ENCODE peak calls at places on chromosomes 6 and 20, in nine cellular contexts. J is IMR-90; P is psoas muscle; S is CD8-positive, alpha-beta T cell; E is endothelial cell of umbilical vein; M is GM13976; O is A549; L is neural crest cell; X is progenitor cell of endocrine pancreas. H is an unnamed sample.
A peak's percentile ranks its signal among the peaks of the same experiment; 100 is the strongest.

GRCh38 chr20:38460040-38460623 is 12.5 kb upstream of the RALGAPB start:
- DNase-seq in J (peak; percentile 81), P (no peak), S (no peak), E (peak; percentile 87), M (no peak), O (peak; percentile 66), L (no peak), X (no peak), H (no peak)

GRCh38 chr20:24504331-24505285 is 35.2 kb downstream of the SYNDIG1 start:
- DNase-seq in J (no peak), P (no peak), S (no peak), E (no peak), M (no peak), O (no peak), L (no peak), X (no peak), H (no peak)

GRCh38 chr6:97497713-97498331 is 214.8 kb upstream of the MMS22L start:
- DNase-seq in J (peak; percentile 65), P (peak; percentile 76), S (peak; percentile 64), E (peak; percentile 63), M (peak; percentile 15), O (peak; percentile 3), L (peak; percentile 63), X (peak; percentile 41), H (peak; percentile 78)

GRCh38 chr20:40990542-40991120 is 38.0 kb upstream of the TOP1 start:
- DNase-seq in J (peak; percentile 87), P (peak; percentile 83), S (peak; percentile 76), E (peak; percentile 89), M (peak; percentile 82), O (peak; percentile 91), L (peak; percentile 67), X (peak; percentile 53), H (peak; percentile 96)

GRCh38 chr6:144008501-144009245 is 614 bp upstream of the PLAGL1 start:
- DNase-seq in J (no peak), P (no peak), S (no peak), E (no peak), M (no peak), O (no peak), L (no peak), X (no peak), H (peak; percentile 78)

GRCh38 chr6:116030745-116031144 is 29.9 kb downstream of the FRK start:
- DNase-seq in J (no peak), P (no peak), S (no peak), E (no peak), M (no peak), O (no peak), L (no peak), X (no peak), H (no peak)

GRCh38 chr6:43277643-43278523 is 20.2 kb upstream of the SLC22A7 start:
- DNase-seq in J (peak; percentile 10), P (no peak), S (no peak), E (no peak), M (no peak), O (no peak), L (no peak), X (no peak), H (no peak)

GRCh38 chr6:74713941-74714340 is 491.9 kb downstream of the COL12A1 start:
- DNase-seq in J (no peak), P (no peak), S (no peak), E (no peak), M (no peak), O (no peak), L (no peak), X (no peak), H (no peak)

GRCh38 chr20:50557549-50558134 is 47.5 kb downstream of the PTPN1 start:
- DNase-seq in J (no peak), P (no peak), S (no peak), E (no peak), M (no peak), O (no peak), L (no peak), X (no peak), H (no peak)

GRCh38 chr6:157813191-157813590 is 9.9 kb upstream of the SNX9 start:
- DNase-seq in J (peak; percentile 53), P (no peak), S (no peak), E (no peak), M (no peak), O (no peak), L (no peak), X (no peak), H (no peak)

GRCh38 chr6:37059344-37060194 is 54.1 kb downstream of the FGD2 start:
- DNase-seq in J (peak; percentile 97), P (peak; percentile 80), S (no peak), E (peak; percentile 77), M (no peak), O (peak; percentile 89), L (peak; percentile 39), X (no peak), H (peak; percentile 94)
- TF ChIP-seq CTCF in J (peak; percentile 86), P (peak; percentile 32), S (no peak), E (peak; percentile 60), M (no peak), O (peak; percentile 63), L (peak; percentile 59), X (peak; percentile 60), H (peak; percentile 84)

GRCh38 chr6:111566222-111566717 is 39.4 kb downstream of the TRAF3IP2 start:
- DNase-seq in J (peak; percentile 44), P (no peak), S (no peak), E (peak; percentile 43), M (no peak), O (no peak), L (no peak), X (no peak), H (no peak)

GRCh38 chr6:111564482-111564945 is 41.2 kb downstream of the TRAF3IP2 start:
- DNase-seq in J (peak; percentile 74), P (peak; percentile 86), S (no peak), E (peak; percentile 51), M (no peak), O (no peak), L (no peak), X (no peak), H (peak; percentile 44)

GRCh38 chr6:111566873-111567517 is 38.7 kb downstream of the TRAF3IP2 start:
- DNase-seq in J (no peak), P (no peak), S (no peak), E (peak; percentile 91), M (no peak), O (no peak), L (no peak), X (no peak), H (no peak)

GRCh38 chr6:111563581-111563980 is 42.1 kb downstream of the TRAF3IP2 start:
- DNase-seq in J (no peak), P (no peak), S (no peak), E (no peak), M (no peak), O (no peak), L (no peak), X (no peak), H (no peak)

GRCh38 chr6:111565316-111566221 is 40.1 kb downstream of the TRAF3IP2 start:
- DNase-seq in J (no peak), P (no peak), S (no peak), E (no peak), M (peak; percentile 54), O (no peak), L (no peak), X (no peak), H (peak; percentile 81)
- TF ChIP-seq CTCF in J (no peak), P (no peak), S (no peak), E (no peak), M (peak; percentile 25), O (no peak), L (no peak), X (peak; percentile 43), H (peak; percentile 74)

GRCh38 chr6:165109011-165109410 is 200.4 kb downstream of the C6orf118 start:
- DNase-seq in J (no peak), P (no peak), S (no peak), E (no peak), M (no peak), O (no peak), L (no peak), X (no peak), H (no peak)
- TF ChIP-seq CTCF in J (no peak), P (no peak), S (no peak), E (no peak), M (no peak), O (no peak), L (no peak), X (no peak), H (no peak)

DNA sequence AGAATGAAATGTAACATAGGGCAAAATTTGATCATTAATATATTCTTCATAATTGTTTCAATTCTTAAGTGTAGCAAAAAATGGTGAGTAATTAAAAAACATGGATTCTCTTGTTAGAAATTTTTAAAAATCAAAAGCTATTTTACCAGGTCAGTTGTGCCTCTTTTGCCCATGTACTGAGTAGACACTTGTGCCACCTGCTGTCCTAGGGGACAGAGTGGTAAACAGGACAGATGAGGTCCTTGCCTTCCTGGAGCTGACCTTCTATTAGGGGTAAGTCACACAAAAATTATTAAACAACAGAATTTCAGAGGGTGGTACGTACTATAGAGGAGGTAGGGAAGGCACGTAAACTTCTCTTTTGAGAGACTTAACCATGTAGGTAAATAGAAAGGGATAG is 6.5 kb downstream of the RNF24 start:
- DNase-seq in J (no peak), P (no peak), S (no peak), E (no peak), M (no peak), O (no peak), L (no peak), X (no peak), H (no peak)
- TF ChIP-seq CTCF in J (no peak), P (no peak), S (no peak), E (no peak), M (peak; percentile 21), O (peak; percentile 24), L (no peak), X (no peak), H (peak; percentile 14)

GRCh38 chr6:110813813-110814487 is 1.3 kb downstream of the CDK19 start:
- DNase-seq in J (no peak), P (no peak), S (no peak), E (no peak), M (no peak), O (peak; percentile 29), L (no peak), X (no peak), H (no peak)

GRCh38 chr6:110816677-110817076 is 1.4 kb upstream of the CDK19 start:
- DNase-seq in J (no peak), P (no peak), S (no peak), E (no peak), M (no peak), O (no peak), L (no peak), X (no peak), H (no peak)

GRCh38 chr6:110816110-110816409 is 791 bp upstream of the CDK19 start:
- DNase-seq in J (no peak), P (no peak), S (no peak), E (no peak), M (no peak), O (no peak), L (no peak), X (no peak), H (no peak)

GRCh38 chr6:110814488-110815259 is 595 bp downstream of the CDK19 start:
- DNase-seq in J (peak; percentile 45), P (peak; percentile 80), S (peak; percentile 68), E (peak; percentile 51), M (peak; percentile 77), O (peak; percentile 27), L (peak; percentile 43), X (peak; percentile 40), H (peak; percentile 82)

GRCh38 chr6:110815260-110816109 is at the start of gene CDK19:
- DNase-seq in J (peak; percentile 98), P (peak; percentile 99), S (peak; percentile 98), E (peak; percentile 99), M (peak; percentile 93), O (peak; percentile 92), L (peak; percentile 92), X (peak; percentile 94), H (peak; percentile 99)
- TF ChIP-seq CTCF in J (no peak), P (no peak), S (no peak), E (no peak), M (no peak), O (no peak), L (no peak), X (no peak), H (no peak)

H was measured in endodermal cell.